ENCODE peak calls at places on chromosomes 5 and 9, in seven cellular contexts. V is neuronal stem cell, P is H9, D is mesenchymal stem cell, Q is H1, L is trophoblast cell, H is IMR-90. S is an unnamed sample.

GRCh38 chr5:68848086-68848485 is 245.7 kb upstream of the SLC30A5 start:
- DNase-seq in H (no peak), V (no peak), Q (no peak), D (no peak), P (no peak), L (peak; percentile 64), S (no peak)

GRCh38 chr5:167415779-167416761 is 875.4 kb upstream of the WWC1 start:
- DNase-seq in V (no peak), L (no peak), H (no peak), Q (no peak), D (no peak), P (no peak), S (no peak)

GRCh38 chr5:91306497-91306896 is 76.6 kb downstream of the ARRDC3 start:
- DNase-seq in L (no peak), D (no peak), P (no peak), Q (no peak), V (no peak), H (peak; percentile 31), S (no peak)

GRCh38 chr5:108344103-108344822 is 37.6 kb downstream of the FBXL17 start:
- DNase-seq in L (no peak), V (no peak), Q (no peak), P (no peak), D (no peak), H (no peak), S (no peak)

GRCh38 chr5:156597276-156597675 is 252.8 kb upstream of the PPP1R2B start:
- DNase-seq in V (no peak), Q (no peak), L (no peak), P (no peak), D (no peak), H (no peak), S (no peak)

GRCh38 chr9:112046181-112046580 is 128.9 kb downstream of the SUSD1 start:
- DNase-seq in P (no peak), V (no peak), L (no peak), Q (no peak), D (peak; percentile 69), H (peak; percentile 86), S (no peak)

GRCh38 chr9:129596541-129597328 is 24.2 kb downstream of the C9orf50 start:
- DNase-seq in P (peak; percentile 87), Q (no peak), D (peak; percentile 84), V (peak; percentile 76), H (peak; percentile 73), L (peak; percentile 29), S (peak; percentile 98)

GRCh38 chr9:21810388-21810787 is 8.0 kb downstream of the MTAP start:
- DNase-seq in Q (no peak), V (no peak), D (no peak), L (no peak), H (peak; percentile 49), P (no peak), S (no peak)

GRCh38 chr9:4508246-4508906 is 18.1 kb downstream of the SLC1A1 start:
- DNase-seq in L (peak; percentile 59), P (no peak), V (no peak), Q (no peak), D (peak; percentile 72), H (peak; percentile 53), S (peak; percentile 65)

GRCh38 chr9:93111001-93111370 is 15.0 kb downstream of the CARD19 start:
- DNase-seq in P (no peak), D (no peak), L (no peak), V (no peak), Q (no peak), H (no peak), S (no peak)

GRCh38 chr5:117177302-117177701 is 602.7 kb upstream of the SEMA6A start:
- DNase-seq in L (no peak), V (no peak), H (no peak), P (no peak), Q (no peak), D (no peak), S (no peak)

GRCh38 chr5:1652873-1653707 is 129.3 kb upstream of the LPCAT1 start:
- DNase-seq in P (peak; percentile 33), H (no peak), D (no peak), L (no peak), Q (no peak), V (no peak), S (no peak)

GRCh38 chr5:60209146-60209840 is 315.8 kb upstream of the PDE4D start:
- DNase-seq in V (no peak), P (no peak), D (no peak), Q (no peak), H (no peak), L (no peak), S (no peak)

GRCh38 chr5:33854733-33855151 is 37.0 kb downstream of the ADAMTS12 start:
- DNase-seq in P (no peak), Q (no peak), D (peak; percentile 86), H (peak; percentile 82), L (no peak), V (peak; percentile 58), S (peak; percentile 68)

GRCh38 chr5:159781626-159782157 is 134.6 kb upstream of the ADRA1B start:
- DNase-seq in D (no peak), H (no peak), L (peak; percentile 35), P (no peak), V (no peak), Q (no peak), S (no peak)

GRCh38 chr9:73023025-73023541 is 70.2 kb upstream of the ALDH1A1 start:
- DNase-seq in Q (no peak), V (peak; percentile 43), P (peak; percentile 57), D (peak; percentile 71), L (peak; percentile 38), H (peak; percentile 63), S (peak; percentile 77)

GRCh38 chr9:115882911-115883310 is 270.7 kb upstream of the PAPPA start:
- DNase-seq in P (no peak), Q (no peak), L (no peak), D (peak; percentile 46), H (peak; percentile 21), V (no peak), S (peak; percentile 22)

GRCh38 chr9:128384801-128385492 is 13.8 kb downstream of the URM1 start:
- DNase-seq in H (no peak), D (no peak), P (no peak), L (no peak), V (no peak), Q (no peak), S (peak; percentile 73)

GRCh38 chr9:4489919-4490704 is at the start of gene SLC1A1:
- DNase-seq in H (peak; percentile 21), L (peak; percentile 36), V (peak; percentile 52), Q (no peak), P (peak; percentile 80), D (peak; percentile 63), S (peak; percentile 72)

GRCh38 chr5:140168371-140168770 is 6.6 kb upstream of the CYSTM1 start:
- DNase-seq in L (no peak), D (no peak), P (no peak), Q (no peak), V (no peak), H (no peak), S (no peak)

GRCh38 chr5:174589599-174589998 is 134.8 kb upstream of the MSX2 start:
- DNase-seq in P (no peak), H (no peak), L (peak; percentile 49), D (no peak), Q (no peak), V (no peak), S (no peak)

GRCh38 chr9:34086889-34087288 is 38.2 kb upstream of the UBAP2 start:
- DNase-seq in D (peak; percentile 13), H (peak; percentile 6), L (no peak), V (no peak), P (no peak), Q (no peak), S (no peak)

GRCh38 chr9:34089311-34089710 is 37.2 kb downstream of the DCAF12 start:
- DNase-seq in Q (no peak), L (no peak), H (no peak), D (no peak), P (no peak), V (no peak), S (no peak)

GRCh38 chr9:34084562-34084961 is 35.9 kb upstream of the UBAP2 start:
- DNase-seq in L (no peak), D (no peak), V (no peak), Q (no peak), H (no peak), P (no peak), S (no peak)

GRCh38 chr9:34085581-34086500 is 37.2 kb upstream of the UBAP2 start:
- DNase-seq in P (no peak), Q (no peak), L (no peak), H (peak; percentile 30), V (no peak), D (no peak), S (no peak)

DNA sequence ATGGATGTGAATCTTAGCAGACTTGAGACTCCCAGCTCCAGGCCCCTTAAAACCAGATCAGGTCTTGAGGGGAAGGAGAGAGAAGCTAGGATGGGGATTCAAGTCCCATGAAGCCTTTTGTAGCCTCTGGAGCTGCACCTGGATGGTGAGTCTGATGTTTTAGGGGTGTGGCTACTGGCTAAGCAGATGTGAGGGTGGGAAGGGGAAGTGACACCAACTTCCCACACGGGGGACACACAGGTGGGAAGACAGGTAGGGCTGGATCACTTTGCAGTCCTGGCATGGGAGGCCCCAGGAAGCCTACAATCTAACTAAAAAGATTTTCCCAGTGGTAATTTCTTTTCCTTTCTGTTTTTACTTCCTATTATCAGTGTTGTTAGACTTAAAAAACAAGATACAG is 38.7 kb upstream of the UBAP2 start:
- DNase-seq in L (no peak), D (no peak), Q (no peak), V (no peak), P (no peak), H (no peak), S (no peak)
- H2BK120ac ChIP-seq in L (no peak overlapping the region), D (no peak overlapping the region), Q (no peak overlapping the region), V (no peak overlapping the region), P (no peak overlapping the region), H (no peak overlapping the region), S (no peak overlapping the region)

GRCh38 chr9:8821910-8822666 is 1022.5 kb upstream of the DMAC1 start:
- DNase-seq in H (no peak), V (no peak), P (no peak), L (no peak), Q (no peak), D (no peak), S (no peak)
- H2AK5ac ChIP-seq in H (no peak overlapping the region), V (no peak overlapping the region), P (no peak overlapping the region), L (no peak overlapping the region), Q (no peak overlapping the region), D (no peak overlapping the region), S (no peak overlapping the region)

GRCh38 chr5:103110403-103110802 is 9.5 kb downstream of the GIN1 start:
- DNase-seq in V (no peak), H (no peak), Q (no peak), D (no peak), L (no peak), P (no peak), S (no peak)

GRCh38 chr5:103112910-103113309 is 7.0 kb downstream of the GIN1 start:
- DNase-seq in Q (no peak), V (no peak), D (no peak), H (no peak), L (no peak), P (no peak), S (no peak)

GRCh38 chr5:103117471-103117991 is 2.4 kb downstream of the GIN1 start:
- DNase-seq in P (no peak), D (no peak), L (no peak), Q (no peak), H (no peak), V (no peak), S (no peak)

GRCh38 chr5:103111458-103111857 is 8.5 kb downstream of the GIN1 start:
- DNase-seq in H (no peak), D (no peak), Q (no peak), V (no peak), P (no peak), L (no peak), S (no peak)

GRCh38 chr5:103114440-103114839 is 5.5 kb downstream of the GIN1 start:
- DNase-seq in D (no peak), P (no peak), V (no peak), H (no peak), Q (no peak), L (no peak), S (no peak)
- H2BK120ac ChIP-seq in D (no peak overlapping the region), P (no peak overlapping the region), V (no peak overlapping the region), H (no peak overlapping the region), Q (no peak overlapping the region), L (no peak overlapping the region), S (no peak overlapping the region)

GRCh38 chr5:19369048-19369447 is 619.0 kb downstream of the CDH18 start:
- DNase-seq in P (no peak), H (no peak), V (peak; percentile 44), Q (no peak), D (no peak), L (no peak), S (no peak)
- H2AK5ac ChIP-seq in P (no peak overlapping the region), H (no peak overlapping the region), V (no peak overlapping the region), Q (no peak overlapping the region), D (no peak overlapping the region), L (no peak overlapping the region), S (no peak overlapping the region)

S was measured in mesendoderm.